ENCODE peak calls at places on chromosome 5, in five cellular contexts. One of them, this sample, is unnamed.

GRCh38 chr5:61464512-61464911 is 132.5 kb downstream of the ZSWIM6 start:
- DNase-seq in IMR-90: no peak
- DNase-seq in fibroblast of mammary gland: no peak
- DNase-seq in A549: no peak
- DNase-seq in fibroblast of pulmonary artery: no peak
- DNase-seq in this sample: no peak

GRCh38 chr5:102789469-102789868 is 34.4 kb downstream of the PAM start:
- DNase-seq in IMR-90: no peak
- DNase-seq in fibroblast of pulmonary artery: no peak
- DNase-seq in A549: no peak
- DNase-seq in fibroblast of mammary gland: no peak
- DNase-seq in this sample: no peak

GRCh38 chr5:154712518-154713437 is 42.4 kb upstream of the LARP1 start:
- DNase-seq in fibroblast of mammary gland: no peak
- DNase-seq in fibroblast of pulmonary artery: no peak
- DNase-seq in A549: no peak
- DNase-seq in IMR-90: no peak
- DNase-seq in this sample: peak

GRCh38 chr5:152380415-152381123 is 24.5 kb downstream of the NMUR2 start:
- DNase-seq in fibroblast of pulmonary artery: no peak
- DNase-seq in A549: no peak
- DNase-seq in fibroblast of mammary gland: no peak
- DNase-seq in IMR-90: no peak
- DNase-seq in this sample: no peak

GRCh38 chr5:149646564-149646963 is 65.3 kb downstream of the ARHGEF37 start:
- DNase-seq in fibroblast of mammary gland: peak
- DNase-seq in IMR-90: peak
- DNase-seq in fibroblast of pulmonary artery: peak
- DNase-seq in A549: no peak
- DNase-seq in this sample: no peak

GRCh38 chr5:141596867-141597266 is 21.9 kb downstream of the DIAPH1 start:
- DNase-seq in fibroblast of mammary gland: no peak
- DNase-seq in IMR-90: no peak
- DNase-seq in A549: no peak
- DNase-seq in fibroblast of pulmonary artery: no peak
- DNase-seq in this sample: no peak

GRCh38 chr5:1552469-1553255 is 28.9 kb upstream of the LPCAT1 start:
- DNase-seq in fibroblast of mammary gland: no peak
- DNase-seq in IMR-90: no peak
- DNase-seq in fibroblast of pulmonary artery: peak
- DNase-seq in A549: no peak
- DNase-seq in this sample: no peak

GRCh38 chr5:98214240-98215051 is 559.0 kb upstream of the RGMB start:
- DNase-seq in fibroblast of mammary gland: peak
- DNase-seq in IMR-90: peak
- DNase-seq in A549: no peak
- DNase-seq in fibroblast of pulmonary artery: peak
- DNase-seq in this sample: no peak

GRCh38 chr5:131532016-131532640 is 102.9 kb downstream of the RAPGEF6 start:
- DNase-seq in IMR-90: no peak
- DNase-seq in fibroblast of mammary gland: peak
- DNase-seq in A549: no peak
- DNase-seq in fibroblast of pulmonary artery: no peak
- DNase-seq in this sample: no peak

GRCh38 chr5:132840313-132840712 is 9.9 kb upstream of the SHROOM1 start:
- DNase-seq in A549: no peak
- DNase-seq in IMR-90: no peak
- DNase-seq in fibroblast of pulmonary artery: no peak
- DNase-seq in fibroblast of mammary gland: no peak
- DNase-seq in this sample: no peak

GRCh38 chr5:157518963-157519362 is 56.6 kb downstream of the ADAM19 start:
- DNase-seq in IMR-90: no peak
- DNase-seq in fibroblast of mammary gland: no peak
- DNase-seq in A549: no peak
- DNase-seq in fibroblast of pulmonary artery: no peak
- DNase-seq in this sample: no peak

GRCh38 chr5:150092159-150092787 is 5.9 kb upstream of the CSF1R start:
- DNase-seq in fibroblast of mammary gland: no peak
- DNase-seq in IMR-90: no peak
- DNase-seq in fibroblast of pulmonary artery: no peak
- DNase-seq in A549: no peak
- DNase-seq in this sample: no peak

GRCh38 chr5:75055727-75056144 is 3.4 kb upstream of the GCNT4 start:
- DNase-seq in fibroblast of pulmonary artery: peak
- DNase-seq in IMR-90: peak
- DNase-seq in A549: no peak
- DNase-seq in fibroblast of mammary gland: peak
- DNase-seq in this sample: peak

GRCh38 chr5:72138943-72139467 is 31.7 kb downstream of the MAP1B start:
- DNase-seq in fibroblast of mammary gland: peak
- DNase-seq in IMR-90: peak
- DNase-seq in A549: no peak
- DNase-seq in fibroblast of pulmonary artery: peak
- DNase-seq in this sample: no peak

GRCh38 chr5:83000922-83001321 is 76.3 kb downstream of the TMEM167A start:
- DNase-seq in IMR-90: no peak
- DNase-seq in A549: no peak
- DNase-seq in fibroblast of mammary gland: no peak
- DNase-seq in fibroblast of pulmonary artery: no peak
- DNase-seq in this sample: no peak

GRCh38 chr5:95900383-95900958 is 61.2 kb downstream of the ELL2 start:
- DNase-seq in fibroblast of mammary gland: peak
- DNase-seq in fibroblast of pulmonary artery: peak
- DNase-seq in IMR-90: peak
- DNase-seq in A549: no peak
- DNase-seq in this sample: no peak

GRCh38 chr5:143880178-143880577 is 68.2 kb downstream of the HMHB1 start:
- DNase-seq in fibroblast of pulmonary artery: no peak
- DNase-seq in IMR-90: peak
- DNase-seq in A549: no peak
- DNase-seq in fibroblast of mammary gland: no peak
- DNase-seq in this sample: no peak

GRCh38 chr5:173315495-173316352 is 12.5 kb downstream of the STC2 start:
- DNase-seq in IMR-90: peak
- DNase-seq in fibroblast of mammary gland: peak
- DNase-seq in A549: no peak
- DNase-seq in fibroblast of pulmonary artery: peak
- DNase-seq in this sample: no peak

GRCh38 chr5:181176258-181176952 is 28.6 kb downstream of the TRIM7 start:
- DNase-seq in fibroblast of mammary gland: no peak
- DNase-seq in A549: no peak
- DNase-seq in fibroblast of pulmonary artery: no peak
- DNase-seq in IMR-90: no peak
- DNase-seq in this sample: no peak

GRCh38 chr5:181170996-181171395 is 23.6 kb downstream of the OR2V2 start:
- DNase-seq in fibroblast of pulmonary artery: no peak
- DNase-seq in A549: no peak
- DNase-seq in IMR-90: peak
- DNase-seq in fibroblast of mammary gland: no peak
- DNase-seq in this sample: no peak

GRCh38 chr5:181173027-181173419 is 25.6 kb downstream of the OR2V2 start:
- DNase-seq in A549: no peak
- DNase-seq in fibroblast of pulmonary artery: no peak
- DNase-seq in fibroblast of mammary gland: peak
- DNase-seq in IMR-90: no peak
- DNase-seq in this sample: no peak

GRCh38 chr5:181171782-181172181 is 24.4 kb downstream of the OR2V2 start:
- DNase-seq in A549: no peak
- DNase-seq in fibroblast of pulmonary artery: no peak
- DNase-seq in IMR-90: no peak
- DNase-seq in fibroblast of mammary gland: no peak
- DNase-seq in this sample: no peak

DNA sequence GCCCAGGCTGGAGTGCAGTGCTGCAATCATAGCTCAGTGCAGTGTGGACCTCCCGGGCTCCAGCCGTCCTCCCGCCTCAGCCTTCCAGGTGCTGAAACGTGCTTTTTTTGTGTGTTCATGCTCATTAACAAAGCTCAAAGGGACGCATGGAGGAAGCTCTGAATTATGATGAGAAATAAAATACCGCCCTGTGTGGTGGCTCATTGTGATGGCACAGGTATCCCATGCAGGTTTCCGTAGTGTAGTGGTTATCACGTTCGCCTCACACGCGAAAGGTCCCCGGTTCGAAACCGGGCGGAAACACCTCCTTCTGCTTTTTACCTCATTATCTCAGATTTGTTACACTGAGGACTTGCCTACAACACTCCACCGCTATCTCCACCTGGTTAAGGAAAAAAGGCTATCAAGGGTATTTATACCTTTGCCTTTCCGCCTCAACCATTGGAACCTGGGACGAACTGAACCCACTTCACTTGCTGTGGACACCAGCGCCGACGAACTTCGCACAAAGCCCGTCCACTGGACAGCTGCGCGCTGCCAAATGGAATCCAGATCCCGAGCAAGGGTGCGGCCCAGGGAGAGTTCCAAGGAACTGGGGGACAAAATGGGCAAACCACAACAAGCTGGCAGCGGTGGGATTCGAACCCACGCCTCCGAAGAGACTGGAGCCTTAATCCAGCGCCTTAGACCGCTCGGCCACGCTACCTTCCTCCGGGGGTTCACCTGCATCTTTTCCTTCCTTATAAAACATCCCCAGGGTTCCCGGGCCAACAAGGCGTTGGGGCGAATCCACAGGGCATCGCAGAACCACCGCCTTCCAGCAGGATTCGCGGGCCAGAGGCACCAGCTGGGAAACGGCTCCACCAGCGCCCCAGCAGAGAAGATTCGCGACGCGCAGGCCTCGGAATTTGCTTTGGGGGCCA is 26.3 kb downstream of the OR2V2 start:
- DNase-seq in fibroblast of mammary gland: peak
- DNase-seq in fibroblast of pulmonary artery: peak
- DNase-seq in A549: peak
- DNase-seq in IMR-90: peak
- DNase-seq in this sample: peak
- TF ChIP-seq CTCF in fibroblast of mammary gland: no peak
- TF ChIP-seq CTCF in fibroblast of pulmonary artery: no peak
- TF ChIP-seq CTCF in A549: peak
- TF ChIP-seq CTCF in IMR-90: no peak
- TF ChIP-seq CTCF in this sample: no peak

GRCh38 chr5:73311291-73312110 is 137.1 kb downstream of the FOXD1 start:
- DNase-seq in fibroblast of mammary gland: peak
- DNase-seq in fibroblast of pulmonary artery: peak
- DNase-seq in IMR-90: peak
- DNase-seq in A549: no peak
- DNase-seq in this sample: peak

GRCh38 chr5:73314395-73315195 is 134.0 kb downstream of the FOXD1 start:
- DNase-seq in fibroblast of pulmonary artery: no peak
- DNase-seq in IMR-90: peak
- DNase-seq in A549: no peak
- DNase-seq in fibroblast of mammary gland: no peak
- DNase-seq in this sample: no peak

GRCh38 chr5:73312872-73313510 is 135.6 kb downstream of the FOXD1 start:
- DNase-seq in IMR-90: peak
- DNase-seq in A549: no peak
- DNase-seq in fibroblast of mammary gland: no peak
- DNase-seq in fibroblast of pulmonary artery: no peak
- DNase-seq in this sample: no peak

GRCh38 chr5:73307645-73308346 is 134.8 kb downstream of the TMEM174 start:
- DNase-seq in fibroblast of pulmonary artery: no peak
- DNase-seq in fibroblast of mammary gland: no peak
- DNase-seq in A549: no peak
- DNase-seq in IMR-90: no peak
- DNase-seq in this sample: no peak

GRCh38 chr5:73312146-73312871 is 136.3 kb downstream of the FOXD1 start:
- DNase-seq in A549: no peak
- DNase-seq in fibroblast of mammary gland: peak
- DNase-seq in fibroblast of pulmonary artery: peak
- DNase-seq in IMR-90: peak
- DNase-seq in this sample: peak
- TF ChIP-seq CTCF in A549: no peak
- TF ChIP-seq CTCF in fibroblast of mammary gland: peak
- TF ChIP-seq CTCF in fibroblast of pulmonary artery: peak
- TF ChIP-seq CTCF in IMR-90: peak
- TF ChIP-seq CTCF in this sample: no peak

DNA sequence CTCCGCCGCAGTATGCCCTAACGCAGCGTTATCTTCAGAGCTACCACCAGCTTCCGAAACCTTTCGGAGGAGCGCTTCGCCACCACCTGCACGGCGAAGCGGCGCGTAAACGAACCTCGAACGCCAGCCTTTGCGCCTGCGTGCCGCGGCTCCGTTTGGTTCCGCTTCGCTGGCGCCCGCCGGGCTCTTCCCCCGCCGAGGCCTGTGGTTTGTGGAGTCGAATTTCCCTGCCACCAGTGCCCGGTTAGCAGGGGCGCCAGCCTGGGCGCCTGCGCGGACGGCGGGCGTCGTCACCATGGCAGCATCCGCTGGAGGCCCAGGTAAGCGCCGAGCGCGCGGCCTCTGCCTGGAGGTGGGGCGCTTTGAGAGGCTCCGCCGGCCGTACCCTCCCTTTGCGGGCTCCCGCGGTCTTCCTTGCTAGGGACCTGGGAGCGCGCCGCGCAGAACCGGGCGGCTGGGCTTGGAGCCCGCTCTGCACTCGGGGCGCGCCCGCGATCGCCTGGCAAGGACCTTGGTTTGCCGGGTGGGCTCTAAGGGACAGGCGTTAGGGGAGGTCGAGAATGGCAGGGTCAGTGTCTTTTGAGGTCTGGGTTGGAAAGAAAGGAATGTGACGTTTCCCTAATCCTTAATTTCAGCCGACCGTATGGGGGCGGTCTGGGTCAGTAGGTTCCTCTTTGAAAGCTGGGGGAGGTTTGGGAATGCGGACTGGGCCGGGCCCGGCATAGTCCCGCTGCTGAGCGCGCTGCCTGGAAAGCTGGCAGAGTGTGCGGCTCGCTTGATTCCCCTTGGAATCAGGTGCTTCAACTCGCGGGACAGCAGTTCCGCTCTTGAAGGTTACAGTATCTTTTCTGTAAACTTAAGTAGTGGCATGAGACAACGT is at the start of gene FAM151B:
- DNase-seq in fibroblast of mammary gland: peak
- DNase-seq in fibroblast of pulmonary artery: peak
- DNase-seq in A549: peak
- DNase-seq in IMR-90: peak
- DNase-seq in this sample: peak
- TF ChIP-seq CTCF in fibroblast of mammary gland: peak
- TF ChIP-seq CTCF in fibroblast of pulmonary artery: peak
- TF ChIP-seq CTCF in A549: peak
- TF ChIP-seq CTCF in IMR-90: peak
- TF ChIP-seq CTCF in this sample: no peak

GRCh38 chr5:124906339-124907097 is 160.1 kb upstream of the ZNF608 start:
- DNase-seq in fibroblast of mammary gland: peak
- DNase-seq in IMR-90: peak
- DNase-seq in A549: no peak
- DNase-seq in fibroblast of pulmonary artery: peak
- DNase-seq in this sample: peak
- TF ChIP-seq CTCF in fibroblast of mammary gland: no peak
- TF ChIP-seq CTCF in IMR-90: peak
- TF ChIP-seq CTCF in A549: no peak
- TF ChIP-seq CTCF in fibroblast of pulmonary artery: peak
- TF ChIP-seq CTCF in this sample: no peak